ENCODE peak calls at places on chromosomes 7 and 10, in four cellular contexts. U, E, P and X are unnamed samples.

GRCh38 chr10:123870260-123870659 is 21.3 kb downstream of the CPXM2 start:
- DNase-seq in P (no peak), U (no peak), E (no peak), X (no peak)

GRCh38 chr10:129710510-129710847 is 243.4 kb downstream of the MGMT start:
- DNase-seq in P (no peak), U (no peak), E (no peak), X (no peak)

GRCh38 chr7:115632636-115633035 is 397.9 kb downstream of the TFEC start:
- DNase-seq in P (no peak), E (no peak), U (no peak), X (no peak)

GRCh38 chr7:121329460-121330052 is 756 bp downstream of the WNT16 start:
- DNase-seq in E (peak; percentile 61), P (no peak), U (no peak), X (peak; percentile 59)

GRCh38 chr7:69599879-69600764 is 1.8 kb downstream of the AUTS2 start:
- DNase-seq in U (no peak), P (no peak), E (peak; percentile 43), X (peak; percentile 51)

GRCh38 chr10:114375082-114375481 is 29.2 kb downstream of the AFAP1L2 start:
- DNase-seq in E (no peak), U (no peak), P (no peak), X (no peak)

GRCh38 chr10:127275793-127276415 is 79.5 kb upstream of the INSYN2A start:
- DNase-seq in E (no peak), P (no peak), U (no peak), X (no peak)

GRCh38 chr7:156628562-156628961 is 12.0 kb upstream of the RNF32 start:
- DNase-seq in E (no peak), U (no peak), P (no peak), X (no peak)

GRCh38 chr10:94992811-94993210 is 54.4 kb downstream of the CYP2C9 start:
- DNase-seq in P (no peak), U (no peak), E (no peak), X (no peak)

GRCh38 chr10:132266594-132267161 is 41.1 kb downstream of the STK32C start:
- DNase-seq in U (no peak), E (no peak), P (no peak), X (no peak)

GRCh38 chr10:110852255-110852896 is 19.4 kb upstream of the PDCD4 start:
- DNase-seq in U (no peak), P (no peak), E (no peak), X (no peak)

GRCh38 chr10:53846809-53847208 is 954.2 kb downstream of the PCDH15 start:
- DNase-seq in E (no peak), P (no peak), U (no peak), X (no peak)

GRCh38 chr7:102912742-102913141 is at the start of gene LRRC17:
- DNase-seq in E (no peak), U (no peak), P (peak; percentile 72), X (no peak)

GRCh38 chr7:119102294-119102693 is 877.8 kb downstream of the ANKRD7 start:
- DNase-seq in U (no peak), E (no peak), P (no peak), X (no peak)

GRCh38 chr10:119209050-119209735 is 1.8 kb downstream of the GRK5 start:
- DNase-seq in P (no peak), U (no peak), E (peak; percentile 70), X (peak; percentile 60)

GRCh38 chr7:131880078-131880477 is 323.6 kb upstream of the PODXL start:
- DNase-seq in P (no peak), E (no peak), U (no peak), X (no peak)

GRCh38 chr7:122887198-122887597 is 938 bp upstream of the CADPS2 start:
- DNase-seq in P (no peak), E (no peak), U (no peak), X (peak; percentile 29)

GRCh38 chr10:32337343-32337742 is 9.6 kb downstream of the EPC1 start:
- DNase-seq in E (no peak), P (no peak), U (no peak), X (no peak)

GRCh38 chr7:4706384-4707032 is 24.4 kb downstream of the FOXK1 start:
- DNase-seq in U (no peak), E (no peak), P (no peak), X (no peak)

GRCh38 chr10:131577786-131578471 is 266.4 kb upstream of the TCERG1L start:
- DNase-seq in E (no peak), P (no peak), U (no peak), X (no peak)

GRCh38 chr10:109174526-109174925 is 748.8 kb downstream of the XPNPEP1 start:
- DNase-seq in E (no peak), U (no peak), P (no peak), X (no peak)

GRCh38 chr7:101589052-101589451 is 40.0 kb downstream of the MYL10 start:
- DNase-seq in P (no peak), E (no peak), U (no peak), X (peak; percentile 6)

DNA sequence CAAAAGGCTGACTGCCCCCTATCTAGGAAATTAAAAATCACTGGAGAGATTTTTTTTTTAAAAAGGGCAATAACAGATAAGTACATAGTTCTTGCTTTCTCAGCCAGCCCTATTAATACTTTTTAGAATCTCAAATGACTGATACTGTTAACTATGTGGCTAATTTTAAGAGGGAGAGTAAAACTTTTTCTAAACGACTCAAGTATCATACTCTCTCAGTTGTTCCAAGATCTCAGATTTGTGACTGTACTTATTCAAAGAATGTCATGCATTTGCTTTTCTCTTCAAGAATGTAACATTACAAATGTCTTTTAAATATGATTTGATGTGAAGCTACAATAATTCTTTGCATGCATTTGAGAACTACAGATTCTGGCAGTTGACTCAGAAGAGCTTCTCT is 55.4 kb upstream of the RAB11FIP2 start:
- DNase-seq in P (peak; percentile 8), U (peak; percentile 72), E (no peak), X (no peak)
- TF ChIP-seq CTCF in P (no peak), U (no peak), E (no peak), X (no peak)

GRCh38 chr10:125344573-125345121 is 184.3 kb upstream of the CTBP2 start:
- DNase-seq in E (no peak), U (no peak), P (no peak), X (peak; percentile 11)
- TF ChIP-seq CTCF in E (no peak), U (no peak), P (no peak), X (no peak)

GRCh38 chr7:137834552-137834951 is 12.2 kb downstream of the DGKI start:
- DNase-seq in E (no peak), P (no peak), U (no peak), X (no peak)
- TF ChIP-seq CTCF in E (no peak), P (no peak), U (no peak), X (no peak)

DNA sequence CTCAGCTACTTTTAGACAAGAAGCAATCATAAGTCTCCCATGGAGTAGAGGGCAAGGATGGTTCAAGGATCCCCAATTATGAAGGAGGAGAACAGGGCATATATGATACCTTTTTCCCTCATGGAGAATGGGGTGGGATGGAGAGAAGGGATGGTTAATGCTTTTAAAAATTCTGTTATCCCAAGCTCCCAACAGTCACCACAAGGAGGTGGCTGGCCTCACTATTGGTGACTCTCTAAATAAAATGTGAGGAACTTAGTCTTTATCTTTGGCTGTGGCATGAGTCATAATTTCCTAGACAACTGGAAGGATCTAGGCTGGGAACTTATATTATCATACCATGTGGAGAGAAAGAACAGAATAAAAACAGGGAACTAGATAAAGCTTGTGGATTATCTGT is 297.0 kb downstream of the PHTF2 start:
- DNase-seq in P (peak; percentile 77), E (no peak), U (peak; percentile 40), X (no peak)
- TF ChIP-seq CTCF in P (peak; percentile 69), E (no peak), U (peak; percentile 27), X (no peak)